ENCODE peak calls at places on chromosomes 6 and 20, in nine cellular contexts. Y, N, W, F, Q, J, E, M and X are unnamed samples.

GRCh38 chr6:6057442-6058053 is 50.8 kb upstream of the NRN1 start:
- DNase-seq in E (peak; percentile 15), J (peak; percentile 35), M (no peak), F (no peak), N (peak; percentile 57), W (peak; percentile 12), Q (no peak), Y (no peak), X (peak; percentile 40)

GRCh38 chr6:136304410-136304809 is 14.8 kb upstream of the BCLAF1 start:
- DNase-seq in F (no peak), J (no peak), Y (no peak), W (no peak), M (no peak), E (no peak), N (no peak), Q (no peak), X (no peak)

GRCh38 chr20:3801846-3802245 is 5.7 kb downstream of the CDC25B start:
- DNase-seq in M (no peak), F (no peak), J (no peak), Y (no peak), W (no peak), N (no peak), E (no peak), Q (no peak), X (no peak)

GRCh38 chr6:30007132-30007764 is 53.8 kb upstream of the POLR1H start:
- DNase-seq in Y (no peak), W (no peak), E (no peak), N (no peak), M (no peak), Q (peak; percentile 25), F (peak; percentile 64), J (no peak), X (peak; percentile 13)

GRCh38 chr6:74598473-74599393 is 607.1 kb downstream of the COL12A1 start:
- DNase-seq in W (peak; percentile 10), N (no peak), Y (peak; percentile 50), E (no peak), M (no peak), J (no peak), Q (no peak), F (no peak), X (no peak)

GRCh38 chr6:135811644-135812043 is 39.9 kb upstream of the PDE7B start:
- DNase-seq in Y (no peak), N (no peak), M (no peak), F (no peak), W (no peak), Q (no peak), E (no peak), J (no peak), X (no peak)

GRCh38 chr6:167836722-167837121 is 10.0 kb downstream of the AFDN start:
- DNase-seq in Y (no peak), F (no peak), J (no peak), W (no peak), E (no peak), Q (no peak), N (no peak), M (no peak), X (no peak)

GRCh38 chr20:20904171-20904831 is 191.9 kb upstream of the RALGAPA2 start:
- DNase-seq in F (no peak), E (no peak), N (no peak), W (no peak), M (no peak), Q (no peak), Y (no peak), J (no peak), X (no peak)

GRCh38 chr20:40101479-40102032 is 587.5 kb downstream of the MAFB start:
- DNase-seq in M (no peak), N (no peak), F (no peak), Y (no peak), Q (no peak), J (no peak), E (no peak), W (no peak), X (no peak)

GRCh38 chr20:45963059-45964011 is 8.7 kb downstream of the ZNF335 start:
- DNase-seq in Y (peak; percentile 33), J (no peak), E (no peak), W (peak; percentile 28), N (peak; percentile 82), M (no peak), F (no peak), Q (no peak), X (peak; percentile 31)

GRCh38 chr20:4925842-4926530 is 75.3 kb downstream of the SLC23A2 start:
- DNase-seq in M (peak; percentile 83), Q (peak; percentile 50), W (no peak), N (no peak), F (peak; percentile 81), J (no peak), E (no peak), Y (peak; percentile 77), X (no peak)

GRCh38 chr6:24428615-24429014 is 25.9 kb downstream of the MRS2 start:
- DNase-seq in Q (no peak), N (no peak), M (no peak), F (no peak), W (no peak), Y (peak; percentile 63), E (no peak), J (no peak), X (no peak)

GRCh38 chr6:149259753-149260152 is 57.8 kb upstream of the TAB2 start:
- DNase-seq in Y (no peak), Q (no peak), J (no peak), M (no peak), E (no peak), N (no peak), W (no peak), F (no peak), X (no peak)

GRCh38 chr20:60055740-60056139 is 97.5 kb downstream of the CDH26 start:
- DNase-seq in N (no peak), E (no peak), Q (peak; percentile 57), W (no peak), Y (no peak), J (no peak), F (peak; percentile 51), M (peak; percentile 75), X (peak; percentile 43)

GRCh38 chr20:46206025-46206424 is 87.9 kb downstream of the CD40 start:
- DNase-seq in W (peak; percentile 40), J (no peak), N (no peak), Y (peak; percentile 28), Q (peak; percentile 36), E (no peak), M (peak; percentile 73), F (peak; percentile 37), X (no peak)

GRCh38 chr6:111880181-111880944 is 7.1 kb upstream of the FYN start:
- DNase-seq in E (no peak), W (no peak), N (no peak), J (no peak), Q (no peak), Y (peak; percentile 54), F (no peak), M (no peak), X (no peak)

GRCh38 chr6:130029163-130029562 is 10.8 kb downstream of the L3MBTL3 start:
- DNase-seq in E (no peak), M (no peak), Y (no peak), N (no peak), J (no peak), W (no peak), F (no peak), Q (no peak), X (peak; percentile 43)

GRCh38 chr20:25248501-25249172 is 752 bp downstream of the PYGB start:
- DNase-seq in F (peak; percentile 59), W (peak; percentile 50), M (peak; percentile 61), Y (peak; percentile 37), E (peak; percentile 50), Q (peak; percentile 39), N (no peak), J (no peak), X (no peak)

GRCh38 chr20:11826334-11826733 is 91.4 kb upstream of the BTBD3 start:
- DNase-seq in F (no peak), Y (no peak), J (no peak), M (no peak), N (no peak), E (no peak), Q (no peak), W (no peak), X (no peak)

GRCh38 chr20:48459729-48460395 is 367.9 kb downstream of the PREX1 start:
- DNase-seq in W (no peak), Y (no peak), J (no peak), F (no peak), E (no peak), Q (no peak), N (no peak), M (no peak), X (no peak)
- H3K27ac ChIP-seq in W (no peak overlapping the region), Y (no peak overlapping the region), J (no peak overlapping the region), F (no peak overlapping the region), E (no peak overlapping the region), Q (no peak overlapping the region), N (no peak overlapping the region), M (no peak overlapping the region), X (no peak overlapping the region)

GRCh38 chr20:37398750-37399621 is 53.0 kb downstream of the SRC start:
- DNase-seq in Q (no peak), J (no peak), N (peak; percentile 99), F (no peak), M (no peak), Y (no peak), E (no peak), W (no peak), X (no peak)
- H3K27ac ChIP-seq in Q (no peak overlapping the region), J (no peak overlapping the region), N (peak overlapping the region; percentile 67), F (peak overlapping the region; percentile 39), M (no peak overlapping the region), Y (no peak overlapping the region), E (no peak overlapping the region), W (no peak overlapping the region), X (no peak overlapping the region)

GRCh38 chr20:10089871-10090587 is 55.2 kb downstream of the ANKEF1 start:
- DNase-seq in Q (no peak), Y (no peak), W (no peak), N (no peak), E (no peak), F (no peak), J (no peak), M (no peak), X (no peak)
- H3K27ac ChIP-seq in Q (no peak overlapping the region), Y (no peak overlapping the region), W (peak overlapping the region; percentile 41), N (no peak overlapping the region), E (no peak overlapping the region), F (no peak overlapping the region), J (no peak overlapping the region), M (no peak overlapping the region), X (no peak overlapping the region)

GRCh38 chr20:62806383-62807050 is 1.9 kb downstream of the OGFR start:
- DNase-seq in M (no peak), J (no peak), W (no peak), F (no peak), E (no peak), Q (no peak), Y (no peak), N (no peak), X (no peak)

GRCh38 chr20:62805711-62806382 is 1.2 kb downstream of the OGFR start:
- DNase-seq in M (peak; percentile 78), F (peak; percentile 80), J (no peak), Y (no peak), N (peak; percentile 90), W (no peak), E (peak; percentile 72), Q (no peak), X (no peak)

GRCh38 chr20:62804632-62805364 is at the start of gene OGFR:
- DNase-seq in Q (peak; percentile 75), W (no peak), M (no peak), F (peak; percentile 79), N (no peak), E (no peak), Y (peak; percentile 38), J (no peak), X (peak; percentile 72)

GRCh38 chr20:62804021-62804631 is 509 bp upstream of the OGFR start:
- DNase-seq in M (no peak), F (no peak), N (peak; percentile 67), W (no peak), Y (no peak), Q (no peak), J (no peak), E (no peak), X (peak; percentile 40)

GRCh38 chr20:62805365-62805710 is 703 bp downstream of the OGFR start:
- DNase-seq in F (no peak), J (no peak), W (no peak), E (no peak), N (no peak), Y (no peak), Q (no peak), M (no peak), X (no peak)
- H3K27ac ChIP-seq in F (peak overlapping the region; percentile 97), J (peak overlapping the region; percentile 94), W (peak overlapping the region; percentile 92), E (peak overlapping the region; percentile 46), N (peak overlapping the region; percentile 89), Y (peak overlapping the region; percentile 69), Q (peak overlapping the region; percentile 91), M (peak overlapping the region; percentile 89), X (peak overlapping the region; percentile 88)